ENCODE peak calls at places on chromosome 5, in six cellular contexts. One of them, this sample, is unnamed.

GRCh38 chr5:136622737-136623136 is 257.4 kb upstream of the TRPC7 start:
- DNase-seq in adrenal gland: no peak
- DNase-seq in AG09309: no peak
- DNase-seq in activated CD8-positive, alpha-beta memory T cell treated with anti-CD3 and anti-CD28 coated beads for 24 hours: no peak
- DNase-seq in CD4-positive, CD25-positive, alpha-beta regulatory T cell: no peak
- DNase-seq in ACHN: no peak
- DNase-seq in this sample: no peak

GRCh38 chr5:76294573-76294972 is 108.5 kb upstream of the IQGAP2 start:
- DNase-seq in adrenal gland: no peak
- DNase-seq in AG09309: no peak
- DNase-seq in activated CD8-positive, alpha-beta memory T cell treated with anti-CD3 and anti-CD28 coated beads for 24 hours: no peak
- DNase-seq in CD4-positive, CD25-positive, alpha-beta regulatory T cell: no peak
- DNase-seq in ACHN: no peak
- DNase-seq in this sample: peak

GRCh38 chr5:67462150-67462549 is 265.6 kb upstream of the CD180 start:
- DNase-seq in adrenal gland: no peak
- DNase-seq in AG09309: no peak
- DNase-seq in activated CD8-positive, alpha-beta memory T cell treated with anti-CD3 and anti-CD28 coated beads for 24 hours: no peak
- DNase-seq in CD4-positive, CD25-positive, alpha-beta regulatory T cell: no peak
- DNase-seq in ACHN: no peak
- DNase-seq in this sample: no peak

GRCh38 chr5:582936-583635 is 29.1 kb upstream of the CEP72 start:
- DNase-seq in adrenal gland: no peak
- DNase-seq in AG09309: no peak
- DNase-seq in activated CD8-positive, alpha-beta memory T cell treated with anti-CD3 and anti-CD28 coated beads for 24 hours: no peak
- DNase-seq in CD4-positive, CD25-positive, alpha-beta regulatory T cell: no peak
- DNase-seq in ACHN: no peak
- DNase-seq in this sample: no peak

GRCh38 chr5:173984218-173984617 is 4.8 kb upstream of the C5orf47 start:
- DNase-seq in adrenal gland: no peak
- DNase-seq in AG09309: no peak
- DNase-seq in activated CD8-positive, alpha-beta memory T cell treated with anti-CD3 and anti-CD28 coated beads for 24 hours: no peak
- DNase-seq in CD4-positive, CD25-positive, alpha-beta regulatory T cell: no peak
- DNase-seq in ACHN: peak
- DNase-seq in this sample: no peak

GRCh38 chr5:39648539-39649200 is 223.9 kb upstream of the DAB2 start:
- DNase-seq in adrenal gland: no peak
- DNase-seq in AG09309: no peak
- DNase-seq in activated CD8-positive, alpha-beta memory T cell treated with anti-CD3 and anti-CD28 coated beads for 24 hours: no peak
- DNase-seq in CD4-positive, CD25-positive, alpha-beta regulatory T cell: no peak
- DNase-seq in ACHN: peak
- DNase-seq in this sample: no peak

GRCh38 chr5:34609951-34610431 is 46.1 kb upstream of the RAI14 start:
- DNase-seq in adrenal gland: no peak
- DNase-seq in AG09309: no peak
- DNase-seq in activated CD8-positive, alpha-beta memory T cell treated with anti-CD3 and anti-CD28 coated beads for 24 hours: no peak
- DNase-seq in CD4-positive, CD25-positive, alpha-beta regulatory T cell: no peak
- DNase-seq in ACHN: peak
- DNase-seq in this sample: no peak

GRCh38 chr5:150647275-150648251 is 7.1 kb downstream of the SYNPO start:
- DNase-seq in adrenal gland: peak
- DNase-seq in AG09309: no peak
- DNase-seq in activated CD8-positive, alpha-beta memory T cell treated with anti-CD3 and anti-CD28 coated beads for 24 hours: no peak
- DNase-seq in CD4-positive, CD25-positive, alpha-beta regulatory T cell: no peak
- DNase-seq in ACHN: no peak
- DNase-seq in this sample: no peak

GRCh38 chr5:62732677-62733121 is 154.1 kb downstream of the LRRC70 start:
- DNase-seq in adrenal gland: peak
- DNase-seq in AG09309: no peak
- DNase-seq in activated CD8-positive, alpha-beta memory T cell treated with anti-CD3 and anti-CD28 coated beads for 24 hours: no peak
- DNase-seq in CD4-positive, CD25-positive, alpha-beta regulatory T cell: no peak
- DNase-seq in ACHN: no peak
- DNase-seq in this sample: peak

GRCh38 chr5:72829707-72830106 is 13.2 kb downstream of the TNPO1 start:
- DNase-seq in adrenal gland: no peak
- DNase-seq in AG09309: no peak
- DNase-seq in activated CD8-positive, alpha-beta memory T cell treated with anti-CD3 and anti-CD28 coated beads for 24 hours: no peak
- DNase-seq in CD4-positive, CD25-positive, alpha-beta regulatory T cell: no peak
- DNase-seq in ACHN: no peak
- DNase-seq in this sample: no peak

GRCh38 chr5:28809811-28810750 is 1771.7 kb upstream of the CDH9 start:
- DNase-seq in adrenal gland: no peak
- DNase-seq in AG09309: no peak
- DNase-seq in activated CD8-positive, alpha-beta memory T cell treated with anti-CD3 and anti-CD28 coated beads for 24 hours: no peak
- DNase-seq in CD4-positive, CD25-positive, alpha-beta regulatory T cell: no peak
- DNase-seq in ACHN: no peak
- DNase-seq in this sample: no peak

GRCh38 chr5:18992264-18992663 is 995.7 kb downstream of the CDH18 start:
- DNase-seq in adrenal gland: no peak
- DNase-seq in AG09309: no peak
- DNase-seq in activated CD8-positive, alpha-beta memory T cell treated with anti-CD3 and anti-CD28 coated beads for 24 hours: no peak
- DNase-seq in CD4-positive, CD25-positive, alpha-beta regulatory T cell: no peak
- DNase-seq in ACHN: no peak
- DNase-seq in this sample: no peak

GRCh38 chr5:105740242-105740641 is 1930.5 kb downstream of the EFNA5 start:
- DNase-seq in adrenal gland: no peak
- DNase-seq in AG09309: no peak
- DNase-seq in activated CD8-positive, alpha-beta memory T cell treated with anti-CD3 and anti-CD28 coated beads for 24 hours: no peak
- DNase-seq in CD4-positive, CD25-positive, alpha-beta regulatory T cell: no peak
- DNase-seq in ACHN: no peak
- DNase-seq in this sample: no peak

GRCh38 chr5:100550531-100551036 is 15.4 kb downstream of the FAM174A start:
- DNase-seq in adrenal gland: no peak
- DNase-seq in AG09309: no peak
- DNase-seq in activated CD8-positive, alpha-beta memory T cell treated with anti-CD3 and anti-CD28 coated beads for 24 hours: no peak
- DNase-seq in CD4-positive, CD25-positive, alpha-beta regulatory T cell: no peak
- DNase-seq in ACHN: no peak
- DNase-seq in this sample: no peak

GRCh38 chr5:9051779-9052178 is 494.1 kb downstream of the SEMA5A start:
- DNase-seq in adrenal gland: no peak
- DNase-seq in AG09309: no peak
- DNase-seq in activated CD8-positive, alpha-beta memory T cell treated with anti-CD3 and anti-CD28 coated beads for 24 hours: no peak
- DNase-seq in CD4-positive, CD25-positive, alpha-beta regulatory T cell: no peak
- DNase-seq in ACHN: no peak
- DNase-seq in this sample: no peak

GRCh38 chr5:67543704-67544103 is 347.1 kb upstream of the CD180 start:
- DNase-seq in adrenal gland: no peak
- DNase-seq in AG09309: no peak
- DNase-seq in activated CD8-positive, alpha-beta memory T cell treated with anti-CD3 and anti-CD28 coated beads for 24 hours: no peak
- DNase-seq in CD4-positive, CD25-positive, alpha-beta regulatory T cell: no peak
- DNase-seq in ACHN: no peak
- DNase-seq in this sample: no peak

GRCh38 chr5:148147415-148147814 is 20.9 kb upstream of the SPINK14 start:
- DNase-seq in adrenal gland: no peak
- DNase-seq in AG09309: no peak
- DNase-seq in activated CD8-positive, alpha-beta memory T cell treated with anti-CD3 and anti-CD28 coated beads for 24 hours: no peak
- DNase-seq in CD4-positive, CD25-positive, alpha-beta regulatory T cell: no peak
- DNase-seq in ACHN: no peak
- DNase-seq in this sample: no peak

GRCh38 chr5:137039939-137040515 is 459.1 kb downstream of the SPOCK1 start:
- DNase-seq in adrenal gland: no peak
- DNase-seq in AG09309: no peak
- DNase-seq in activated CD8-positive, alpha-beta memory T cell treated with anti-CD3 and anti-CD28 coated beads for 24 hours: no peak
- DNase-seq in CD4-positive, CD25-positive, alpha-beta regulatory T cell: no peak
- DNase-seq in ACHN: no peak
- DNase-seq in this sample: peak

GRCh38 chr5:147965712-147966111 is 59.4 kb upstream of the C5orf46 start:
- DNase-seq in adrenal gland: no peak
- DNase-seq in AG09309: no peak
- DNase-seq in activated CD8-positive, alpha-beta memory T cell treated with anti-CD3 and anti-CD28 coated beads for 24 hours: no peak
- DNase-seq in CD4-positive, CD25-positive, alpha-beta regulatory T cell: no peak
- DNase-seq in ACHN: no peak
- DNase-seq in this sample: no peak

GRCh38 chr5:116685931-116686330 is 111.3 kb upstream of the SEMA6A start:
- DNase-seq in adrenal gland: no peak
- DNase-seq in AG09309: no peak
- DNase-seq in activated CD8-positive, alpha-beta memory T cell treated with anti-CD3 and anti-CD28 coated beads for 24 hours: no peak
- DNase-seq in CD4-positive, CD25-positive, alpha-beta regulatory T cell: no peak
- DNase-seq in ACHN: no peak
- DNase-seq in this sample: no peak

GRCh38 chr5:93209476-93209875 is 371.5 kb downstream of the NR2F1-AS1 start:
- DNase-seq in adrenal gland: no peak
- DNase-seq in AG09309: no peak
- DNase-seq in activated CD8-positive, alpha-beta memory T cell treated with anti-CD3 and anti-CD28 coated beads for 24 hours: no peak
- DNase-seq in CD4-positive, CD25-positive, alpha-beta regulatory T cell: no peak
- DNase-seq in ACHN: no peak
- DNase-seq in this sample: no peak

GRCh38 chr5:9686211-9686610 is 56.1 kb upstream of the TAS2R1 start:
- DNase-seq in adrenal gland: no peak
- DNase-seq in AG09309: no peak
- DNase-seq in activated CD8-positive, alpha-beta memory T cell treated with anti-CD3 and anti-CD28 coated beads for 24 hours: no peak
- DNase-seq in CD4-positive, CD25-positive, alpha-beta regulatory T cell: no peak
- DNase-seq in ACHN: no peak
- DNase-seq in this sample: no peak

GRCh38 chr5:36657563-36657995 is 51.2 kb downstream of the SLC1A3 start:
- DNase-seq in adrenal gland: peak
- DNase-seq in AG09309: peak
- DNase-seq in activated CD8-positive, alpha-beta memory T cell treated with anti-CD3 and anti-CD28 coated beads for 24 hours: no peak
- DNase-seq in CD4-positive, CD25-positive, alpha-beta regulatory T cell: no peak
- DNase-seq in ACHN: peak
- DNase-seq in this sample: peak

GRCh38 chr5:141717043-141717442 is 35.0 kb upstream of the ARAP3 start:
- DNase-seq in adrenal gland: no peak
- DNase-seq in AG09309: no peak
- DNase-seq in activated CD8-positive, alpha-beta memory T cell treated with anti-CD3 and anti-CD28 coated beads for 24 hours: no peak
- DNase-seq in CD4-positive, CD25-positive, alpha-beta regulatory T cell: no peak
- DNase-seq in ACHN: no peak
- DNase-seq in this sample: no peak

GRCh38 chr5:96297867-96298266 is 135.2 kb downstream of the PCSK1 start:
- DNase-seq in adrenal gland: no peak
- DNase-seq in AG09309: peak
- DNase-seq in activated CD8-positive, alpha-beta memory T cell treated with anti-CD3 and anti-CD28 coated beads for 24 hours: no peak
- DNase-seq in CD4-positive, CD25-positive, alpha-beta regulatory T cell: no peak
- DNase-seq in ACHN: no peak
- DNase-seq in this sample: no peak

GRCh38 chr5:155027993-155028629 is 14.6 kb downstream of the KIF4B start:
- DNase-seq in adrenal gland: no peak
- DNase-seq in AG09309: no peak
- DNase-seq in activated CD8-positive, alpha-beta memory T cell treated with anti-CD3 and anti-CD28 coated beads for 24 hours: no peak
- DNase-seq in CD4-positive, CD25-positive, alpha-beta regulatory T cell: no peak
- DNase-seq in ACHN: peak
- DNase-seq in this sample: no peak

GRCh38 chr5:88688242-88688959 is 194.6 kb downstream of the MEF2C start:
- DNase-seq in adrenal gland: no peak
- DNase-seq in AG09309: no peak
- DNase-seq in activated CD8-positive, alpha-beta memory T cell treated with anti-CD3 and anti-CD28 coated beads for 24 hours: no peak
- DNase-seq in CD4-positive, CD25-positive, alpha-beta regulatory T cell: no peak
- DNase-seq in ACHN: no peak
- DNase-seq in this sample: peak

GRCh38 chr5:169161022-169161680 is 139.8 kb downstream of the SLIT3 start:
- DNase-seq in adrenal gland: peak
- DNase-seq in AG09309: peak
- DNase-seq in activated CD8-positive, alpha-beta memory T cell treated with anti-CD3 and anti-CD28 coated beads for 24 hours: no peak
- DNase-seq in CD4-positive, CD25-positive, alpha-beta regulatory T cell: no peak
- DNase-seq in ACHN: peak
- DNase-seq in this sample: no peak

GRCh38 chr5:147539053-147539452 is 29.2 kb upstream of the DPYSL3 start:
- DNase-seq in adrenal gland: peak
- DNase-seq in AG09309: no peak
- DNase-seq in activated CD8-positive, alpha-beta memory T cell treated with anti-CD3 and anti-CD28 coated beads for 24 hours: no peak
- DNase-seq in CD4-positive, CD25-positive, alpha-beta regulatory T cell: no peak
- DNase-seq in ACHN: peak
- DNase-seq in this sample: no peak

GRCh38 chr5:151739939-151740335 is 18.5 kb downstream of the ATOX1 start:
- DNase-seq in adrenal gland: peak
- DNase-seq in AG09309: peak
- DNase-seq in activated CD8-positive, alpha-beta memory T cell treated with anti-CD3 and anti-CD28 coated beads for 24 hours: no peak
- DNase-seq in CD4-positive, CD25-positive, alpha-beta regulatory T cell: no peak
- DNase-seq in ACHN: peak
- DNase-seq in this sample: no peak